ENCODE peak calls at places on chromosomes 16 and 17, in six cellular contexts. T is SJCRH30, A is mesendoderm, Z is HAP-1, B is psoas muscle, D is uterus. W is an unnamed sample.

GRCh38 chr17:59001158-59001814 is 105.4 kb downstream of the TRIM37 start:
- DNase-seq in T (peak; percentile 2), A (peak; percentile 67), Z (peak; percentile 38), B (no peak), D (no peak), W (peak; percentile 64)

GRCh38 chr17:50917418-50917743 is 51.2 kb upstream of the TOB1 start:
- DNase-seq in T (no peak), A (no peak), Z (no peak), B (no peak), D (no peak), W (no peak)

GRCh38 chr16:8812162-8812843 is 14.7 kb downstream of the PMM2 start:
- DNase-seq in T (no peak), A (no peak), Z (no peak), B (no peak), D (no peak), W (no peak)

GRCh38 chr16:47013910-47014309 is 40.4 kb upstream of the DNAJA2 start:
- DNase-seq in T (no peak), A (no peak), Z (no peak), B (no peak), D (no peak), W (no peak)

GRCh38 chr16:69798466-69798865 is 36.3 kb downstream of the WWP2 start:
- DNase-seq in T (no peak), A (peak; percentile 30), Z (no peak), B (no peak), D (no peak), W (no peak)

GRCh38 chr17:63041251-63041650 is 75.2 kb downstream of the TANC2 start:
- DNase-seq in T (peak; percentile 51), A (no peak), Z (no peak), B (no peak), D (no peak), W (no peak)

GRCh38 chr17:65154770-65155589 is 17.8 kb downstream of the RGS9 start:
- DNase-seq in T (no peak), A (no peak), Z (no peak), B (no peak), D (no peak), W (no peak)

GRCh38 chr16:83338941-83339340 is 468.8 kb upstream of the HSBP1 start:
- DNase-seq in T (no peak), A (peak; percentile 49), Z (no peak), B (no peak), D (no peak), W (no peak)

GRCh38 chr17:27762527-27763305 is 37.6 kb downstream of the NOS2 start:
- DNase-seq in T (peak; percentile 64), A (peak; percentile 56), Z (no peak), B (no peak), D (no peak), W (no peak)

GRCh38 chr17:37067555-37068111 is 118.9 kb downstream of the AATF start:
- DNase-seq in T (peak; percentile 70), A (peak; percentile 66), Z (no peak), B (peak; percentile 72), D (no peak), W (peak; percentile 60)

GRCh38 chr16:58176608-58177346 is 21.1 kb downstream of the CSNK2A2 start:
- DNase-seq in T (no peak), A (no peak), Z (no peak), B (no peak), D (no peak), W (no peak)

GRCh38 chr17:4665027-4665426 is 23.5 kb upstream of the ALOX15 start:
- DNase-seq in T (no peak), A (no peak), Z (no peak), B (no peak), D (no peak), W (no peak)

GRCh38 chr16:49010879-49011278 is 270.8 kb downstream of the CBLN1 start:
- DNase-seq in T (no peak), A (no peak), Z (no peak), B (no peak), D (no peak), W (no peak)

GRCh38 chr17:33888455-33888854 is 366.6 kb upstream of the CCL2 start:
- DNase-seq in T (no peak), A (peak; percentile 37), Z (no peak), B (no peak), D (no peak), W (no peak)
- H3K4me3 ChIP-seq in T (no peak overlapping the region), A (no peak overlapping the region), Z (no peak overlapping the region), B (no peak overlapping the region), D (no peak overlapping the region), W (no peak overlapping the region)

GRCh38 chr17:46170609-46171432 is 22.4 kb downstream of the KANSL1 start:
- DNase-seq in T (no peak), A (no peak), Z (no peak), B (no peak), D (no peak), W (no peak)
- H3K36me3 ChIP-seq in T (peaks cover 52% of the 10 kb centered on the region), A (peaks cover 14% of the 10 kb centered on the region), Z (peaks cover 29% of the 10 kb centered on the region), B (peaks cover 3% of the 10 kb centered on the region), D (no peaks in the 10 kb centered on the region), W (peaks cover 18% of the 10 kb centered on the region)

GRCh38 chr17:57485916-57486315 is 229.6 kb downstream of the MSI2 start:
- DNase-seq in T (no peak), A (no peak), Z (no peak), B (no peak), D (no peak), W (no peak)

GRCh38 chr17:57486416-57486815 is 230.1 kb downstream of the MSI2 start:
- DNase-seq in T (no peak), A (no peak), Z (no peak), B (no peak), D (no peak), W (no peak)

GRCh38 chr17:57485566-57485865 is 229.2 kb downstream of the MSI2 start:
- DNase-seq in T (no peak), A (no peak), Z (no peak), B (no peak), D (no peak), W (no peak)

GRCh38 chr17:57484081-57484666 is 227.9 kb downstream of the MSI2 start:
- DNase-seq in T (no peak), A (no peak), Z (no peak), B (no peak), D (no peak), W (no peak)

DNA sequence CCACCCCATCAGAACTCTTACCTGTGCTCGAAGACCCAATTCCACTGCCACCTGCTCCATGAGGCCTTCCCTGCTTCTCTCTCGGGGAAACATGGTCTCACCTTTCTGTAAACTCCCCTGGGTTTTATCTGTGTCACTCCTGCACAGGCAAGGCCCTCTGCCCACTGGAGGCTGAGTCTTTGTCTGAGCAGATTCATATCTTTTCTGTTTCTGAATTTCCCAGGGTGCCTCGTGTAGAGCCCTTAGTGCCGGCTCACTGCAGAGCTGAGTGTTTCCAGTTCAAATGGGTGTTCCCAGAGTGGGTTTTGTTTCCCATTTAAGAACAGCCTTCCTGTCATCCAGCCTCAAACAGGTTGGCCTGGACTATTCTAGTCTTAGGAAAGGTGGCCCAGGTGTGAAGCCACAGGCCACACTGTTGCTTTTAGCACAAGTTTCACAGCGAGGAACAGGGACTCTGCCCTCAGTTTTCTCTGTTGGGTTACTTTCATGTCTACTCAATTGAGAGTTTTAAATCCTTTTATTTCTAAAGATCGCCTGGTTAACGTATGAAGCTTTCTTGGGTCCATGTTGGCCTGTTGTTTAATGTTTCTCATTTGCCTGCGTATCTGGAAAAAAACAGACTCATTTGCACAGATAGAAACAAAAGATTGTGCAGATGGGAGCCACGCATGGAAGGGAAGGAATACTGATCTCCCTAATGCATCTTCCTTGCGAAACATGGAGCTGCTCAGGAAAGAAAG is 228.7 kb downstream of the MSI2 start:
- DNase-seq in T (no peak), A (no peak), Z (no peak), B (no peak), D (no peak), W (no peak)
- H3K4me1 ChIP-seq in T (peaks cover 19% of the 10 kb centered on the region), A (peaks cover 3% of the 10 kb centered on the region), Z (peaks cover 15% of the 10 kb centered on the region), B (peaks cover 71% of the 10 kb centered on the region), D (no peaks in the 10 kb centered on the region), W (no peaks in the 10 kb centered on the region)

GRCh38 chr16:50208460-50208931 is 55.4 kb downstream of the TENT4B start:
- DNase-seq in T (peak; percentile 15), A (no peak), Z (peak; percentile 26), B (no peak), D (no peak), W (no peak)
- H3K4me3 ChIP-seq in T (no peak overlapping the region), A (no peak overlapping the region), Z (no peak overlapping the region), B (no peak overlapping the region), D (no peak overlapping the region), W (no peak overlapping the region)

DNA sequence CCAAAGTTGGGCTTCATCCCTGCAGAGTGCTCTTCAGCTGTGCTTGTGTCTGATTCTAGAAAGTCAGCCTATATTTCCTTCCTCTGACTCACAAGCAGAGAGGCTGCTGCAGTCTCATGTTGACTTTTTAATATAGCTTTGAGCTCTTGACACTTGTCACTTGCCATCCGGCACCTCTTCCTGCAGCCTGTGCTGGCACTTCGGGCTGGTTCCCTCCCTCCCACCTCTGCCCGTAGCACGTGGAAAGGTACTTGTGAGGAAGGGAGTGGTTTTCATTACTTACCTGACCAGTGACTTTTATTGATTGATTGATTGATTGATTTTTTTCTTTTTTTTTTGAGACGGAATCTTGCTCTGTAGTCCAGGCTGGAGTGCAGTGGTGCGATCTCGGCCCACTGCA is 19.0 kb upstream of the JPT2 start:
- DNase-seq in T (no peak), A (no peak), Z (no peak), B (no peak), D (no peak), W (no peak)
- H3K36me3 ChIP-seq in T (peaks cover 11% of the 10 kb centered on the region), A (peaks cover 14% of the 10 kb centered on the region), Z (peaks cover 56% of the 10 kb centered on the region), B (peaks cover 15% of the 10 kb centered on the region), D (no peaks in the 10 kb centered on the region), W (peaks cover 78% of the 10 kb centered on the region)

GRCh38 chr17:81489986-81490598 is 22.5 kb downstream of the ACTG1 start:
- DNase-seq in T (no peak), A (no peak), Z (no peak), B (no peak), D (no peak), W (no peak)
- H3K4me1 ChIP-seq in T (peaks cover 39% of the 10 kb centered on the region), A (no peaks in the 10 kb centered on the region), Z (peaks cover 41% of the 10 kb centered on the region), B (peaks cover 4% of the 10 kb centered on the region), D (peaks cover 16% of the 10 kb centered on the region), W (no peaks in the 10 kb centered on the region)

GRCh38 chr17:8110907-8111306 is 7.4 kb downstream of the ALOXE3 start:
- DNase-seq in T (no peak), A (no peak), Z (no peak), B (no peak), D (no peak), W (no peak)
- H3K4me3 ChIP-seq in T (no peak overlapping the region), A (no peak overlapping the region), Z (no peak overlapping the region), B (no peak overlapping the region), D (no peak overlapping the region), W (no peak overlapping the region)

GRCh38 chr16:4839942-4840341 is 7.1 kb downstream of the GLYR1 start:
- DNase-seq in T (no peak), A (no peak), Z (no peak), B (no peak), D (no peak), W (no peak)
- H3K36me3 ChIP-seq in T (peaks cover 54% of the 10 kb centered on the region), A (peaks cover 3% of the 10 kb centered on the region), Z (peaks cover 72% of the 10 kb centered on the region), B (peaks cover 14% of the 10 kb centered on the region), D (no peaks in the 10 kb centered on the region), W (peaks cover 76% of the 10 kb centered on the region)

W was measured in right atrium auricular region.